ENCODE peak calls at places on chromosomes 3 and 15, in five cellular contexts. G is lower lobe of right lung; B is adrenal gland; Y is uterus; S is CD8-positive, alpha-beta T cell. N is an unnamed sample. For H3K4me1, the result is how much of the 10 kb centered on the place peaks cover.

GRCh38 chr3:136929984-136930671 is 27.7 kb upstream of the IL20RB start:
- DNase-seq in G (no peak), B (peak), Y (peak), S (no peak), N (peak)

GRCh38 chr3:124887177-124887995 is at the start of gene ITGB5:
- DNase-seq in G (peak), B (peak), Y (peak), S (no peak), N (peak)

GRCh38 chr3:11465744-11466611 is 177.7 kb downstream of the VGLL4 start:
- DNase-seq in G (no peak), B (peak), Y (peak), S (no peak), N (no peak)

GRCh38 chr3:86895202-86895601 is 95.7 kb downstream of the VGLL3 start:
- DNase-seq in G (no peak), B (no peak), Y (no peak), S (no peak), N (no peak)

GRCh38 chr3:8540456-8540855 is 38.8 kb downstream of the LMCD1 start:
- DNase-seq in G (no peak), B (no peak), Y (no peak), S (no peak), N (no peak)

GRCh38 chr3:35659808-35660207 is 20.5 kb downstream of the ARPP21 start:
- DNase-seq in G (no peak), B (no peak), Y (no peak), S (no peak), N (peak)

GRCh38 chr15:56798639-56799038 is 65.3 kb upstream of the ZNF280D start:
- DNase-seq in G (no peak), B (no peak), Y (no peak), S (no peak), N (no peak)

GRCh38 chr3:174891524-174892203 is 32.5 kb downstream of the NAALADL2 start:
- DNase-seq in G (no peak), B (peak), Y (no peak), S (no peak), N (peak)

GRCh38 chr3:193805448-193805847 is 212.4 kb downstream of the OPA1 start:
- DNase-seq in G (no peak), B (peak), Y (peak), S (no peak), N (peak)

GRCh38 chr3:138950006-138950644 is 3.1 kb downstream of the FOXL2NB start:
- DNase-seq in G (no peak), B (no peak), Y (no peak), S (no peak), N (peak)

GRCh38 chr3:49378249-49378899 is 20.2 kb upstream of the GPX1 start:
- DNase-seq in G (peak), B (no peak), Y (peak), S (no peak), N (peak)

GRCh38 chr15:46365612-46366011 is 730.8 kb downstream of the SQOR start:
- DNase-seq in G (no peak), B (peak), Y (no peak), S (no peak), N (peak)

GRCh38 chr3:124322966-124323365 is 331.0 kb upstream of the ROPN1 start:
- DNase-seq in G (no peak), B (no peak), Y (no peak), S (no peak), N (no peak)

GRCh38 chr3:133561682-133562081 is 11.8 kb upstream of the CDV3 start:
- DNase-seq in G (no peak), B (no peak), Y (no peak), S (no peak), N (no peak)

GRCh38 chr3:52539010-52539653 is 2.7 kb downstream of the UQCC5 start:
- DNase-seq in G (no peak), B (no peak), Y (no peak), S (no peak), N (no peak)

GRCh38 chr15:60392601-60392985 is 5.2 kb downstream of the ANXA2 start:
- DNase-seq in G (no peak), B (no peak), Y (no peak), S (no peak), N (no peak)

GRCh38 chr15:33045066-33045810 is 149.3 kb downstream of the FMN1 start:
- DNase-seq in G (no peak), B (no peak), Y (no peak), S (no peak), N (peak)

GRCh38 chr3:111541911-111542483 is at the start of gene CD96:
- DNase-seq in G (no peak), B (no peak), Y (no peak), S (peak), N (no peak)

GRCh38 chr3:153145454-153145853 is 16.6 kb upstream of the RAP2B start:
- DNase-seq in G (no peak), B (no peak), Y (no peak), S (no peak), N (no peak)

GRCh38 chr3:32313723-32314473 is 75.4 kb downstream of the CMTM8 start:
- DNase-seq in G (no peak), B (no peak), Y (no peak), S (no peak), N (no peak)

GRCh38 chr3:42127226-42127625 is 36.1 kb downstream of the TRAK1 start:
- DNase-seq in G (no peak), B (no peak), Y (no peak), S (no peak), N (no peak)

GRCh38 chr15:39594056-39594763 is 13.3 kb downstream of the THBS1 start:
- DNase-seq in G (no peak), B (no peak), Y (no peak), S (no peak), N (no peak)

GRCh38 chr15:99508807-99509311 is 56.9 kb upstream of the MEF2A start:
- DNase-seq in G (no peak), B (no peak), Y (no peak), S (no peak), N (no peak)

GRCh38 chr15:99507016-99507731 is 58.6 kb upstream of the MEF2A start:
- DNase-seq in G (no peak), B (peak), Y (peak), S (no peak), N (no peak)

GRCh38 chr15:99506399-99506798 is 59.4 kb upstream of the MEF2A start:
- DNase-seq in G (no peak), B (no peak), Y (no peak), S (no peak), N (no peak)

GRCh38 chr15:99509686-99510461 is 55.9 kb upstream of the MEF2A start:
- DNase-seq in G (no peak), B (no peak), Y (no peak), S (no peak), N (no peak)

DNA sequence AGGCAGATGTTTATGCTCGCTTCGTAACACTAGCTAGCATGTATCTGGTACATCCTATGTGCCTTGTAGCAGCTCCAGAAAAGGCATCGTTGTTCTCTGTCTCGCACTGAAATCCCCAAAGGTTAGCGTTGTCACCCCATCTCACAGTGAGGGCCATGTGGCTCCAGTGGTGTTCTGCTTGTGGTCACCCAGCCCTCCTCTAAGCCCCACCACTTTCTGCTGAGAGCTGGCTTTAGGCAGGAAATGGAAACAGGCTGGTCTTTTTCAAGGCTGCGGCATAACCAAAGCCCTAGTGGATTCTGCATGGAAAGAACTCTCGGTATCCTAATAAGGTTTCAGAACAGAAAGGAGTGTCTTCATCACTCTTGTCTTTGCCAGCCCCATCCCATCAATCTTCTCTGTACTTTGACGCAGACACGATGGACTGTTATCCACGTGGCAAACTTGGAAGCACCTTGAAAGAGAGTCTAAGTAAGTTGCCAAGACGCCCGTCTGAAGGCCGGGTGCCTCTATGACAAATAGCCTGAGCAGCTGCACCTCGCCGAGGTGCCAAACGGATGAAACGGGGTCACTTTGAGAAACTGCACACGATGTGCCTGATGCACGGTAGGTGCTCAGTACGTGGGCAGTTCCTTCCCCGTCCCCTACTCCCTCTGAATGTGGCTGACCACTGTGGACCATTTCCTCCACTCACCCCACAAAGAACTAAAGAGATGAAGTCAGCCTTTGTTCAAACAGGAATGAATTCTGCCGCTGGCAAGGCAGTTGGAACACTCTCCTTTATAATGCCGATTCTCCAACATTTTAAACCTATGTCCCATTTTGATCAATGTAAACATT is 57.8 kb upstream of the MEF2A start:
- DNase-seq in G (no peak), B (peak), Y (peak), S (no peak), N (no peak)
- H3K4me3 ChIP-seq in G (no peak), B (peak), Y (no peak), S (no peak), N (no peak)

GRCh38 chr3:105745046-105745445 is 123.8 kb downstream of the CBLB start:
- DNase-seq in G (no peak), B (no peak), Y (no peak), S (no peak), N (no peak)
- H3K4me1 ChIP-seq in G (under half), B (under half), Y (under half), S (half or more), N (under half)

DNA sequence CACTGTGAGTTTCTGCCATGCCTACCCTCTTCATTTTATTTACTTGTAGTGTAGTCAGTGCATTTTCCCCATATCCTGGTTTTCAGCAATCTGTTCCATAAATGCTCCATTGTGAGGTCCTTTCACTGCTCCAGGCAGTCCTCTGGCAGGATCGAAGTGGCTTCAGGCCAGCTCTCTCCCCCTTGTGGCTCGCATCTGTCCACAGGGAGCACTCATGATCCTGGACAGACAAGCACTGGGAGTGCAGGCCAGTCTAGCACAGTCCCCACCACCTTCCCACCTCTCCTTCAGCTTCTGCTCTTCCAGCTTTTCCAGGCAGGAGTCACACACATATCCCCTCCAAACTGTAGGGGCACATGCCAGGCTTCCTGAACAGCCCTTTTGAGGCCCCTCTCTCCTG is 173.6 kb downstream of the PPM1L start:
- DNase-seq in G (no peak), B (peak), Y (no peak), S (no peak), N (peak)
- TF ChIP-seq CTCF in G (no peak), B (peak), Y (no peak), S (no peak), N (peak)

DNA sequence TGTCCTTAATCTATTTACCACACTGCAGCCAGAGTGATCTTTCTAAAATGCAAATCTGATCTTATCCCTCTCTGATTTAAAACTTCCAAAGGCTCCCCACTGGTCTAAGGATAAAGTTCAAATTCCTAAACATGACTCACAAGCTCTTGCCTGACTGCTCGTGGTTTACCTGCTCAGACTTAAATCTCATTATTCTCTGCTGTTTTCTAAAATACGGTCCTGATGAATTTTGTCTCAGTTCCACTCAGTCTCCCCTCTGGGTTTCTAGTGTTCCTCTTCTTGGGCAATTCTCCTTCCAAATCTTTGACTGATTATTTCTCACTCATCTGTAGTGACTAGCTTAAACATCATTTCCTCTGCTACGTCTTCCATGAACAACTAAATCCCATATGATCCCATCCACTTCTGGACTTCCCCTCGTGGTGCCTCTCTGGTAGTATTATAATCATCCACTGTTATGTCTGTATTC is 108.3 kb downstream of the P3H2 start:
- DNase-seq in G (no peak), B (no peak), Y (no peak), S (no peak), N (no peak)
- H3K4me3 ChIP-seq in G (no peak), B (no peak), Y (no peak), S (no peak), N (no peak)

GRCh38 chr3:61875488-61875887 is 314.1 kb downstream of the PTPRG start:
- DNase-seq in G (no peak), B (no peak), Y (no peak), S (no peak), N (no peak)

GRCh38 chr3:61875976-61876671 is 314.8 kb downstream of the PTPRG start:
- DNase-seq in G (no peak), B (no peak), Y (no peak), S (no peak), N (no peak)

GRCh38 chr3:61875073-61875472 is 313.7 kb downstream of the PTPRG start:
- DNase-seq in G (no peak), B (no peak), Y (no peak), S (no peak), N (peak)

GRCh38 chr3:61877359-61877770 is 316.0 kb downstream of the PTPRG start:
- DNase-seq in G (no peak), B (no peak), Y (no peak), S (no peak), N (no peak)

GRCh38 chr3:61876797-61877196 is 315.4 kb downstream of the PTPRG start:
- DNase-seq in G (no peak), B (no peak), Y (no peak), S (no peak), N (no peak)
- H3K4me1 ChIP-seq in G (under half), B (under half), Y (under half), S (under half), N (under half)

GRCh38 chr15:98649621-98649995 is 1.3 kb downstream of the IGF1R start:
- DNase-seq in G (peak), B (peak), Y (peak), S (peak), N (peak)

GRCh38 chr15:98648654-98649537 is 557 bp downstream of the IGF1R start:
- DNase-seq in G (peak), B (peak), Y (peak), S (peak), N (peak)

GRCh38 chr15:98647026-98647773 is 1.1 kb upstream of the IGF1R start:
- DNase-seq in G (peak), B (peak), Y (peak), S (peak), N (peak)

GRCh38 chr15:98646546-98647025 is 1.8 kb upstream of the IGF1R start:
- DNase-seq in G (no peak), B (no peak), Y (no peak), S (no peak), N (no peak)

GRCh38 chr15:98647774-98648653 is at the start of gene IGF1R:
- DNase-seq in G (peak), B (peak), Y (peak), S (peak), N (peak)
- TF ChIP-seq CTCF in G (no peak), B (no peak), Y (peak), S (no peak), N (no peak)

DNA sequence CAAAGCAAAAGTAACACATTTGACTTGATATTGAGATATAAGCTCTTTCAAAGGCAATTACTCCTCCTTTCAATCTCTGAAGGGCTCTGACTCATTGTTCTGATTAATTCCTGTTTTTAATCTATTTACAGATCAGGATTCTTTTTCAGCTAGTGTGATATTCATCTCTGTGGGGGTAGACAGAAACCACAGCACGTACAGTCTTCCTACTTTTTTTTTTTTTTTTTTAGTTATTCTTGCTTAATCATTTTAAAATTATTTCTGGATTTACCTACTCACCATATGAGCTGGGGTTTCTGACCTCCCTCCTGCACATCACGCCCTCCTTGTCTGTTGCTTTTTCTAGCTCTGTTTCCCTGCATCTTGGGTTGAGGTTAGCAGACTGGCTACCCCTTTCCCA is 1.4 kb downstream of the CNTN3 start:
- DNase-seq in G (no peak), B (no peak), Y (no peak), S (no peak), N (no peak)
- H3K4me3 ChIP-seq in G (peak), B (no peak), Y (no peak), S (no peak), N (no peak)

DNA sequence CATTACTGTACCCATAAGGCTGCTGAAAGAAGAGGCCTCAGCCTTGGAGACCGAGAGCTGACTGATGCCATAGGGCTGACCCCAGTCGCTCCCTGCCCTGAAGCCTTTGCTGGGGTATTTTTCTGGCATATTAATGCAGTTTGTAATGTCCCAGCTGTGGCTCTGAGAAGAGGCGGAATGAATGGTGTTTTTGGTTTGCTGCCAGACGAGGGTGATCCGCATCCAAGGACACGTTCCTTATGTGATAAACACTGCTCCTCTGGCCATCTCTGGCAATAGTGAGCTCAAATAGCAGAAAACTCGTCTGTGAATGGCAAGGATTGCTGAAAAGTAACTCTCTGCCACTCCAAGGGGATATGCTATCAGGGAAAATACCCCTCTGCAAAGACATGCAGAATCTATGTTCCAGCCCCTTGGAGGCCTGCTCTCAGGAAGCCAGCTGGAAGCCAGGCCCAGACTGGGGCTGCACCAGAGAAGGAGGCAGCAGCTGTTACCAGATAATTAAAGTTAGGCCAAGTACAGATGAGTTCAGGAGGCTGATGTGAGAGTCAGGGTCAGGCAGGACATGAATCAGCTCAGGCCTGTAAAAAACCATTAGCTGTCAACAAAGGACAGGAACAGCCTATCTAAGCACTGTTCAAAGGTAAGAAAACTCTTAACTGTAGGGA is 28.9 kb upstream of the KLHL6 start:
- DNase-seq in G (no peak), B (peak), Y (peak), S (no peak), N (no peak)
- H3K4me1 ChIP-seq in G (under half), B (under half), Y (under half), S (under half), N (under half)

N was measured in thyroid gland.